ENCODE peak calls at places on chromosomes 7 and 10, in seven cellular contexts. One of them, this sample, is unnamed.
A peak's percentile ranks its signal among the peaks of the same experiment; 100 is the strongest.

GRCh38 chr7:46034056-46034768 is 113.1 kb upstream of the IGFBP3 start:
- DNase-seq in K562: no peak
- DNase-seq in uterus: no peak
- DNase-seq in prostate gland: no peak
- DNase-seq in breast epithelium: no peak
- DNase-seq in NB4: no peak
- DNase-seq in HCT116: no peak
- DNase-seq in this sample: no peak

GRCh38 chr7:98324782-98325181 is 43.3 kb downstream of the BRI3 start:
- DNase-seq in breast epithelium: no peak
- DNase-seq in NB4: no peak
- DNase-seq in prostate gland: no peak
- DNase-seq in HCT116: no peak
- DNase-seq in uterus: no peak
- DNase-seq in K562: no peak
- DNase-seq in this sample: no peak

GRCh38 chr7:117870405-117870905 is 2.8 kb downstream of the CTTNBP2 start:
- DNase-seq in uterus: no peak
- DNase-seq in prostate gland: no peak
- DNase-seq in NB4: no peak
- DNase-seq in K562: no peak
- DNase-seq in breast epithelium: no peak
- DNase-seq in HCT116: no peak
- DNase-seq in this sample: no peak

GRCh38 chr7:2777898-2778535 is 66.1 kb downstream of the GNA12 start:
- DNase-seq in NB4: no peak
- DNase-seq in K562: no peak
- DNase-seq in breast epithelium: no peak
- DNase-seq in HCT116: no peak
- DNase-seq in prostate gland: no peak
- DNase-seq in uterus: no peak
- DNase-seq in this sample: no peak

GRCh38 chr10:122077311-122077875 is 88.4 kb downstream of the TACC2 start:
- DNase-seq in uterus: no peak
- DNase-seq in breast epithelium: no peak
- DNase-seq in HCT116: no peak
- DNase-seq in prostate gland: no peak
- DNase-seq in NB4: no peak
- DNase-seq in K562: no peak
- DNase-seq in this sample: no peak

GRCh38 chr10:74208081-74208480 is 57.1 kb downstream of the ADK start:
- DNase-seq in breast epithelium: no peak
- DNase-seq in HCT116: no peak
- DNase-seq in prostate gland: no peak
- DNase-seq in NB4: no peak
- DNase-seq in uterus: no peak
- DNase-seq in K562: no peak
- DNase-seq in this sample: no peak

GRCh38 chr7:84454174-84454959 is 259.8 kb upstream of the SEMA3A start:
- DNase-seq in K562: no peak
- DNase-seq in NB4: no peak
- DNase-seq in prostate gland: no peak
- DNase-seq in HCT116: no peak
- DNase-seq in breast epithelium: no peak
- DNase-seq in uterus: no peak
- DNase-seq in this sample: no peak

GRCh38 chr7:139777304-139777890 is 401 bp downstream of the HIPK2 start:
- DNase-seq in NB4: peak; percentile 64
- DNase-seq in breast epithelium: no peak
- DNase-seq in HCT116: no peak
- DNase-seq in uterus: peak; percentile 48
- DNase-seq in prostate gland: peak; percentile 24
- DNase-seq in K562: peak; percentile 75
- DNase-seq in this sample: peak; percentile 52

GRCh38 chr7:20385121-20385520 is 54.4 kb downstream of the ITGB8 start:
- DNase-seq in breast epithelium: no peak
- DNase-seq in NB4: no peak
- DNase-seq in HCT116: no peak
- DNase-seq in K562: no peak
- DNase-seq in uterus: no peak
- DNase-seq in prostate gland: no peak
- DNase-seq in this sample: no peak

GRCh38 chr7:116327135-116327534 is 116.8 kb downstream of the TES start:
- DNase-seq in NB4: no peak
- DNase-seq in uterus: no peak
- DNase-seq in prostate gland: no peak
- DNase-seq in breast epithelium: no peak
- DNase-seq in K562: no peak
- DNase-seq in HCT116: no peak
- DNase-seq in this sample: no peak

GRCh38 chr7:149856-150636 is 42.3 kb upstream of the FAM20C start:
- DNase-seq in K562: no peak
- DNase-seq in NB4: peak; percentile 84
- DNase-seq in uterus: no peak
- DNase-seq in breast epithelium: peak; percentile 48
- DNase-seq in HCT116: no peak
- DNase-seq in prostate gland: peak; percentile 22
- DNase-seq in this sample: peak; percentile 50

GRCh38 chr10:102800601-102801335 is 36.4 kb downstream of the CYP17A1 start:
- DNase-seq in HCT116: no peak
- DNase-seq in K562: no peak
- DNase-seq in prostate gland: no peak
- DNase-seq in NB4: no peak
- DNase-seq in uterus: no peak
- DNase-seq in breast epithelium: no peak
- DNase-seq in this sample: no peak

GRCh38 chr7:37016073-37016878 is 292.0 kb upstream of the AOAH start:
- DNase-seq in prostate gland: no peak
- DNase-seq in uterus: no peak
- DNase-seq in K562: no peak
- DNase-seq in NB4: no peak
- DNase-seq in breast epithelium: no peak
- DNase-seq in HCT116: no peak
- DNase-seq in this sample: no peak

GRCh38 chr10:43045631-43046287 is 31.1 kb upstream of the RET start:
- DNase-seq in prostate gland: no peak
- DNase-seq in breast epithelium: no peak
- DNase-seq in HCT116: no peak
- DNase-seq in uterus: no peak
- DNase-seq in NB4: peak; percentile 48
- DNase-seq in K562: no peak
- DNase-seq in this sample: no peak

GRCh38 chr7:79180533-79180932 is 272.9 kb downstream of the MAGI2 start:
- DNase-seq in breast epithelium: no peak
- DNase-seq in NB4: no peak
- DNase-seq in prostate gland: no peak
- DNase-seq in HCT116: no peak
- DNase-seq in uterus: no peak
- DNase-seq in K562: no peak
- DNase-seq in this sample: no peak

GRCh38 chr10:22333667-22334282 is 11.5 kb upstream of the SPAG6 start:
- DNase-seq in uterus: no peak
- DNase-seq in NB4: no peak
- DNase-seq in prostate gland: no peak
- DNase-seq in breast epithelium: no peak
- DNase-seq in HCT116: no peak
- DNase-seq in K562: no peak
- DNase-seq in this sample: no peak

GRCh38 chr7:26454180-26454579 is 162.5 kb downstream of the SNX10 start:
- DNase-seq in K562: no peak
- DNase-seq in prostate gland: no peak
- DNase-seq in breast epithelium: no peak
- DNase-seq in NB4: no peak
- DNase-seq in HCT116: no peak
- DNase-seq in uterus: no peak
- DNase-seq in this sample: no peak

GRCh38 chr7:30476401-30477145 is 2.0 kb downstream of the NOD1 start:
- DNase-seq in breast epithelium: no peak
- DNase-seq in NB4: peak; percentile 42
- DNase-seq in prostate gland: peak; percentile 59
- DNase-seq in uterus: no peak
- DNase-seq in HCT116: no peak
- DNase-seq in K562: no peak
- DNase-seq in this sample: peak; percentile 38

GRCh38 chr10:15168296-15168780 is at the start of gene NMT2:
- DNase-seq in breast epithelium: peak; percentile 83
- DNase-seq in NB4: peak; percentile 81
- DNase-seq in uterus: peak; percentile 87
- DNase-seq in HCT116: peak; percentile 68
- DNase-seq in K562: peak; percentile 58
- DNase-seq in prostate gland: no peak
- DNase-seq in this sample: peak; percentile 86

DNA sequence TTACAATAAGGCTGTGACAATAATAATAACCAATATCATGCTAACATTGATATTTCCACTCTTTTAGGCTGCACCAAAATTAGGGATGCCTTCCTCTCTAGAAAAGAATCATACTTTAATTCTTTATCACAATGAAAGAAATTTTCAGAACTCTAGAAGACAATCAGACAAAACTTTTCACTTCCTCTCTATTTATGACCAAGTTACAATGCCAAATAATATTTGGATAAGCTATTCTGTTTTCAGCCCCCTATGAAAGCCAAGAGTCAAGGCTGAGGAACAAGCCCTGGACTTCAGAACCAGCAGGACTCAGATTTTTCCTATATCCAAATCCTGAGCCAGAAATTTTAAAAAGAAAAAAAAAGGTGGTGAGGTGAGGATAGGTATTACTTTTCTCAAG is 4.6 kb downstream of the HYCC1 start:
- DNase-seq in HCT116: no peak
- DNase-seq in breast epithelium: no peak
- DNase-seq in uterus: no peak
- DNase-seq in prostate gland: no peak
- DNase-seq in K562: no peak
- DNase-seq in NB4: no peak
- DNase-seq in this sample: no peak
- TF ChIP-seq CTCF in HCT116: no peak
- TF ChIP-seq CTCF in breast epithelium: no peak
- TF ChIP-seq CTCF in uterus: no peak
- TF ChIP-seq CTCF in prostate gland: no peak
- TF ChIP-seq CTCF in K562: no peak
- TF ChIP-seq CTCF in NB4: no peak
- TF ChIP-seq CTCF in this sample: no peak

DNA sequence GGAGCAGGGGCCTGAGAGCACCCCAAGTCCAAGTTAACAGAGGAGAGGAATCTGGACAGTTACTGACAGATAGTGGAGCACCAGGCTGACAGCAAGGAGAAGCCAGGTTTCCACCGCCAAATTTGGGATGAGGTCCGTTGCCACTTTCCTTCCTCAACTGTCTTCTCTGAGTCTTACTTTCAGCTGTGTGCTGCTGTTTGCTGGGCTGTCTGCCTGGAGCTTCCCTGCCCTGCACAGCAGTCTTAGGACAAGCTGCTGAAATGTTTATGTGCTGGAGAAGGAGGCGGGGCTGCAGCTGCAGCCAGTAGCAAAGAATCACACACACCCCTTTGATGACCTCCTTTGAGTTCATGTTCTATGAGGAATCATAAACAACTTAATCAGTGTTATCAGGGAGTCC is 17.4 kb upstream of the CYP3A7 start:
- DNase-seq in K562: no peak
- DNase-seq in HCT116: no peak
- DNase-seq in uterus: no peak
- DNase-seq in prostate gland: peak; percentile 55
- DNase-seq in NB4: no peak
- DNase-seq in breast epithelium: no peak
- DNase-seq in this sample: no peak
- TF ChIP-seq POLR2A in K562: no peak
- TF ChIP-seq POLR2A in HCT116: no peak
- TF ChIP-seq POLR2A in uterus: no peak
- TF ChIP-seq POLR2A in prostate gland: peak; percentile 41
- TF ChIP-seq POLR2A in NB4: no peak
- TF ChIP-seq POLR2A in breast epithelium: no peak
- TF ChIP-seq POLR2A in this sample: no peak

GRCh38 chr10:127196227-127196954 is at the start of gene INSYN2A:
- DNase-seq in uterus: peak; percentile 42
- DNase-seq in breast epithelium: no peak
- DNase-seq in HCT116: no peak
- DNase-seq in NB4: no peak
- DNase-seq in K562: no peak
- DNase-seq in prostate gland: no peak
- DNase-seq in this sample: peak; percentile 36
- H3K4me3 ChIP-seq in uterus: peak within 1 kb of the TSS; percentile 0
- H3K4me3 ChIP-seq in breast epithelium: peak within 1 kb of the TSS; percentile 40
- H3K4me3 ChIP-seq in HCT116: no peak within 1 kb of the TSS
- H3K4me3 ChIP-seq in NB4: no peak within 1 kb of the TSS
- H3K4me3 ChIP-seq in K562: no peak within 1 kb of the TSS
- H3K4me3 ChIP-seq in prostate gland: peak within 1 kb of the TSS; percentile 28
- H3K4me3 ChIP-seq in this sample: no peak within 1 kb of the TSS

GRCh38 chr10:34275626-34276025 is 539.5 kb downstream of the PARD3 start:
- DNase-seq in NB4: no peak
- DNase-seq in HCT116: no peak
- DNase-seq in prostate gland: no peak
- DNase-seq in breast epithelium: no peak
- DNase-seq in K562: no peak
- DNase-seq in uterus: no peak
- DNase-seq in this sample: no peak

GRCh38 chr10:34281661-34282060 is 533.4 kb downstream of the PARD3 start:
- DNase-seq in NB4: no peak
- DNase-seq in prostate gland: no peak
- DNase-seq in HCT116: no peak
- DNase-seq in breast epithelium: no peak
- DNase-seq in K562: no peak
- DNase-seq in uterus: no peak
- DNase-seq in this sample: no peak

GRCh38 chr10:34282186-34282585 is 532.9 kb downstream of the PARD3 start:
- DNase-seq in HCT116: no peak
- DNase-seq in prostate gland: no peak
- DNase-seq in NB4: no peak
- DNase-seq in breast epithelium: no peak
- DNase-seq in uterus: no peak
- DNase-seq in K562: no peak
- DNase-seq in this sample: no peak

GRCh38 chr10:34286136-34286739 is 528.9 kb downstream of the PARD3 start:
- DNase-seq in breast epithelium: no peak
- DNase-seq in prostate gland: no peak
- DNase-seq in HCT116: peak; percentile 29
- DNase-seq in K562: no peak
- DNase-seq in NB4: peak; percentile 1
- DNase-seq in uterus: no peak
- DNase-seq in this sample: no peak

DNA sequence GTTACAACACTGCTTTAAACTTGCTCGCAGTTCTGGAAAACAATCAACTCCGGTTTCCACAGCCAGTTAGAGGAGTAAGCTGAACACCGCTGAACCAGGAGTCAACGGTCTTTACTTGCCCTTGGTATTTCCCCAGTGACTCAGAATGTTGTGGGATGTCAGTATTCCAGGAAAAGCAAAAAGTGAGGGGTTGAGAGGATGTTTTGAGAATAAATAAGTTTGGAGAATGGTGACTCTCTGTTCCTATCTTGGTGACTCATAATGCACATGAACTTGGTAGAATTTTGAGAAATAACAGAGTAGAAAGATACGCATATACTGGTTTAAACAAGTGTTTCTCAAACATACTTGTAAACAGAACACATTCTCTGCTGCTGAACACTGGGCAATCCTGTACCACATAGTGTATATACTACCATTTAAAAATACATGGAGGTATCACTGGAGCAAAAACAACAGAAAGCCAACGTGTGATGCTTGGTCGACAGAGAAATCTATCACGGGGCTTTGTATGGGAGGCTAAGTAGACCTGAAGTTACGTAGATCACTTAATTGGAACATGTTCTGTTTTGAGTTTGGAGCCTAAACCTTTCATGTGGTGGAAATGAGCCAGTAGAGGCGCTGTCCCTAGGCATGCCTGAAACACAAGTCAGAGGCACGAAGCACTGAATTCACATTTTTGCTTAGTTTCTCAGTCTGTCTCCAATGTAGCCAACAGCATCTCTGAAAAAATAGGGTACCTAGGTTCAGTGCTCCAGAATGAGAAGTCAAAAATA is 534.3 kb downstream of the PARD3 start:
- DNase-seq in HCT116: no peak
- DNase-seq in K562: peak; percentile 8
- DNase-seq in breast epithelium: peak; percentile 72
- DNase-seq in NB4: no peak
- DNase-seq in uterus: peak; percentile 56
- DNase-seq in prostate gland: peak; percentile 64
- DNase-seq in this sample: no peak
- TF ChIP-seq CTCF in HCT116: peak; percentile 30
- TF ChIP-seq CTCF in K562: peak; percentile 35
- TF ChIP-seq CTCF in breast epithelium: no peak
- TF ChIP-seq CTCF in NB4: no peak
- TF ChIP-seq CTCF in uterus: no peak
- TF ChIP-seq CTCF in prostate gland: no peak
- TF ChIP-seq CTCF in this sample: no peak